ENCODE peak calls at places on chromosomes 13 and 19, in five cellular contexts. Z is A549, C is stomach, O is PC-3, P is IMR-90. R is an unnamed sample.

GRCh38 chr13:109945206-109945960 is 159.0 kb upstream of the IRS2 start:
- DNase-seq in Z (no peak), C (no peak), O (peak), P (peak), R (peak)

GRCh38 chr19:41935781-41936415 is 7.6 kb upstream of the ERFL start:
- DNase-seq in Z (no peak), C (no peak), O (no peak), P (no peak), R (no peak)

GRCh38 chr19:39155114-39155700 is 29.6 kb downstream of the PAK4 start:
- DNase-seq in Z (no peak), C (no peak), O (no peak), P (no peak), R (no peak)

GRCh38 chr13:106533940-106534843 is 1.3 kb downstream of the EFNB2 start:
- DNase-seq in Z (no peak), C (peak), O (peak), P (peak), R (no peak)

GRCh38 chr19:18322318-18322758 is 538 bp downstream of the LSM4 start:
- DNase-seq in Z (peak), C (peak), O (peak), P (peak), R (no peak)

GRCh38 chr19:57559008-57559403 is 657 bp downstream of the ZNF550 start:
- DNase-seq in Z (peak), C (no peak), O (peak), P (no peak), R (no peak)

GRCh38 chr19:19223636-19224035 is 11.9 kb downstream of the NCAN start:
- DNase-seq in Z (no peak), C (no peak), O (no peak), P (no peak), R (no peak)

GRCh38 chr19:45468159-45468651 is 409 bp downstream of the FOSB start:
- DNase-seq in Z (no peak), C (peak), O (no peak), P (no peak), R (no peak)

GRCh38 chr13:91196958-91197357 is 150.5 kb upstream of the MIR17HG start:
- DNase-seq in Z (no peak), C (no peak), O (no peak), P (no peak), R (no peak)

GRCh38 chr19:37401078-37401477 is 30.2 kb downstream of the ZNF527 start:
- DNase-seq in Z (no peak), C (no peak), O (no peak), P (no peak), R (no peak)

GRCh38 chr13:50779443-50780200 is 63.9 kb downstream of the DLEU7 start:
- DNase-seq in Z (no peak), C (no peak), O (no peak), P (no peak), R (no peak)

GRCh38 chr13:87130401-87130800 is 540.8 kb upstream of the SLITRK5 start:
- DNase-seq in Z (no peak), C (no peak), O (no peak), P (no peak), R (no peak)

GRCh38 chr19:6534451-6535093 is 3.7 kb downstream of the TNFSF9 start:
- DNase-seq in Z (no peak), C (no peak), O (no peak), P (no peak), R (no peak)

GRCh38 chr19:52270266-52270885 is 989 bp downstream of the ZNF766 start:
- DNase-seq in Z (peak), C (no peak), O (no peak), P (peak), R (no peak)

GRCh38 chr13:113400621-113401451 is 36.9 kb upstream of the GRTP1 start:
- DNase-seq in Z (no peak), C (no peak), O (no peak), P (no peak), R (no peak)

GRCh38 chr13:94825507-94825906 is 113.2 kb upstream of the SOX21 start:
- DNase-seq in Z (no peak), C (peak), O (no peak), P (no peak), R (no peak)

GRCh38 chr13:113350065-113350937 is 13.6 kb downstream of the GRTP1 start:
- DNase-seq in Z (no peak), C (no peak), O (no peak), P (no peak), R (no peak)

GRCh38 chr19:43148233-43148632 is 38.1 kb downstream of the PSG5 start:
- DNase-seq in Z (no peak), C (no peak), O (peak), P (peak), R (peak)

GRCh38 chr19:45526143-45526542 is 18.9 kb downstream of the VASP start:
- DNase-seq in Z (peak), C (peak), O (peak), P (peak), R (no peak)

GRCh38 chr13:77480071-77480470 is 55.4 kb upstream of the SCEL start:
- DNase-seq in Z (no peak), C (no peak), O (no peak), P (no peak), R (no peak)

GRCh38 chr13:41058229-41059070 is 2.9 kb upstream of the WBP4 start:
- DNase-seq in Z (no peak), C (no peak), O (no peak), P (peak), R (no peak)

GRCh38 chr19:55678121-55678671 is 3.2 kb downstream of the EPN1 start:
- DNase-seq in Z (no peak), C (peak), O (no peak), P (no peak), R (no peak)

GRCh38 chr13:28425796-28426195 is 69.1 kb downstream of the FLT1 start:
- DNase-seq in Z (no peak), C (no peak), O (no peak), P (peak), R (no peak)

GRCh38 chr13:97287047-97287383 is 64.9 kb downstream of the MBNL2 start:
- DNase-seq in Z (no peak), C (no peak), O (no peak), P (no peak), R (no peak)

GRCh38 chr13:99301056-99301838 is 6.0 kb downstream of the GPR183 start:
- DNase-seq in Z (no peak), C (no peak), O (no peak), P (no peak), R (no peak)

GRCh38 chr13:113672002-113672651 is 5.1 kb downstream of the GRK1 start:
- DNase-seq in Z (no peak), C (no peak), O (no peak), P (no peak), R (no peak)

GRCh38 chr13:94195715-94196114 is 283.8 kb downstream of the DCT start:
- DNase-seq in Z (no peak), C (no peak), O (peak), P (peak), R (peak)

GRCh38 chr19:19191920-19192882 is at the start of the genes BORCS8 and RFXANK:
- DNase-seq in Z (peak), C (peak), O (peak), P (peak), R (peak)

GRCh38 chr19:54449701-54450069 is 686 bp downstream of the LENG8 start:
- DNase-seq in Z (no peak), C (no peak), O (no peak), P (peak), R (no peak)

GRCh38 chr19:38045554-38046253 is 138.7 kb downstream of the SIPA1L3 start:
- DNase-seq in Z (no peak), C (no peak), O (no peak), P (no peak), R (no peak)

GRCh38 chr13:112849500-112849899 is 119.5 kb upstream of the MCF2L start:
- DNase-seq in Z (no peak), C (no peak), O (peak), P (peak), R (no peak)

GRCh38 chr19:12984683-12985048 is 10.6 kb upstream of the NFIX start:
- DNase-seq in Z (no peak), C (no peak), O (no peak), P (no peak), R (no peak)

GRCh38 chr19:18282021-18282787 is 782 bp upstream of the JUND start:
- DNase-seq in Z (no peak), C (no peak), O (peak), P (no peak), R (no peak)

GRCh38 chr13:94620286-94620896 is 18.7 kb downstream of the GPR180 start:
- DNase-seq in Z (peak), C (no peak), O (peak), P (peak), R (no peak)

GRCh38 chr13:31538067-31539042 is 201.0 kb upstream of the RXFP2 start:
- DNase-seq in Z (no peak), C (peak), O (peak), P (peak), R (no peak)

GRCh38 chr13:43573361-43573740 is 213.4 kb downstream of the ENOX1 start:
- DNase-seq in Z (no peak), C (no peak), O (peak), P (no peak), R (no peak)

DNA sequence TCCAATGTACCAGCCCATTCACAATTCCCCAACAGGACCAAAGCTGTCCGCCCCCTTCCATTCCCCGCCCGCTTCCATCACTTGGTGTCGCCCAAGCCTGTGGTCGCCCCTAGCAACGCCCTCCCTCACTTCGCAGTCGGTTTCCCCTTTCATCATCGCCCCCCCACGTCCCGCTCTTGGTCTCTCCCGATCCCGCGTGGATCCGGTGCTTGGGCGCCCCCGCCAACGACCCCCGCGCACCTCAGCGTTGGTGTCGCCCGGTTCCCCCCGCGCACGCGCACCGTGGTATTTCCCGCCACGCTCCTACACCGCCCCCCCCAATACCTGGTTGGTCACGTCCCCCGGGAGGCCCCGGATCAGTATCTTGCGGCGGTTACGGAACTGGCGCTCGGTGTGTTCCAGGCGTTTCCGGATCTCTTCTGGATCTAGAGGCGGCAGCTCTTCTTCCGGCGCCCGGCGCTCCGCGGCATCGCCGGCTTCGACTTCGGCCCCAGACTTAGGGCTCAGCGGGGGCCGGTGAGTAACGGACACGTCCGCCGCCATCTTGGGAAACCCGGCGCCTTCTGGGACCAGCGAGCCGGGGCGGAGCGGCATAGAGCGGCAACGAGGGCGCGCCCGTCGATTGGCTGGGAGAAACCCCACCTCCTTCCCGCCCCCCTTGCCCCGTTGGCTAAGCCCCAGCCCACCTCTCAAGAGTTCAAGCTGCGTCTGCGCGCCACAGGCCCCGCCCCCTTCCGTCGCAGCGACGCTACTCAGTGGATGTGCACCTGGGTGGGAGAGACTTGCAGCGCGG is at the start of gene RAVER1:
- DNase-seq in Z (peak), C (peak), O (peak), P (peak), R (peak)
- TF ChIP-seq CTCF in Z (no peak), C (no peak), O (no peak), P (no peak), R (no peak)

GRCh38 chr19:7869910-7870511 is 4.2 kb downstream of the PRR36 start:
- DNase-seq in Z (no peak), C (peak), O (peak), P (peak), R (no peak)
- H3K4me3 ChIP-seq in Z (peak), C (peak), O (peak), P (peak), R (peak)

DNA sequence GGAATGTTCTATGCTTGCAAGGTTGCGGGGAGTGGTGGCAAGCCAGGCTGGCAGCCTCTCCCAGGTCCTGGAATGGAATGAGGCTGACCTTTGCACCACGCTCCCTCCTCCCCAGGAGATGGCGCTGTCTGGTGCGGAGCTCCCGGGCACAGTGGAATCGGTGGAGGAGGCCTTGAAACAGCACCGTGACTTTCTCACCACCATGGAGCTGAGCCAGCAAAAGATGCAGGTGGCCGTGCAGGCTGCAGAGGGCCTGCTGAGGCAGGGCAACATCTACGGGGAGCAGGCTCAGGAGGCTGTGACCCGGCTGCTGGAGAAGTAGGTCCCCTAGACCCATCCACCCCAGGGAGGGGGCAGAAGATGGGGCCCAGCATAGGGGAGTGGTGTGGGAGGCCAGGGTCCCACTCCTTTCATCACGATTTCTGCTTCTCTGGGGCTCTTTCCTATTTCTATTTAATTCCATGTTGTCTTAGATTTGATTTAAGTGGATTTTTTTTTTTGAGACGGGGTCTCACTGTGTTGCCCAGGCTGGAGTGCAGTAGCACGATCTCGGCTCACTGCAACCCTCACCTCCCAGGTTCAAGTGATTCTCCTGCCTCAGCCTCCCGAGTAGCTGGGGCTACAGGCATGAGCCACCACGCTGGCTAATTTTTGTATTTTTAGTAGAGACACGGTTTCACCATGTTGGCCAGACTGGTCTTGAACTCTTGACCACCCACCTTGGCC is 53.2 kb upstream of the SHKBP1 start:
- DNase-seq in Z (peak), C (peak), O (peak), P (peak), R (no peak)
- TF ChIP-seq CTCF in Z (peak), C (peak), O (peak), P (peak), R (peak)

GRCh38 chr13:38687246-38688229 is 661 bp downstream of the FREM2 start:
- DNase-seq in Z (no peak), C (no peak), O (no peak), P (no peak), R (no peak)

GRCh38 chr13:38688674-38689073 is 1.8 kb downstream of the FREM2 start:
- DNase-seq in Z (no peak), C (no peak), O (no peak), P (no peak), R (no peak)

GRCh38 chr13:38684714-38685113 is 2.2 kb upstream of the FREM2 start:
- DNase-seq in Z (no peak), C (no peak), O (no peak), P (no peak), R (no peak)

GRCh38 chr13:38685974-38686571 is 804 bp upstream of the FREM2 start:
- DNase-seq in Z (no peak), C (no peak), O (peak), P (no peak), R (no peak)

GRCh38 chr13:38686635-38687245 is at the start of gene FREM2:
- DNase-seq in Z (peak), C (peak), O (peak), P (no peak), R (no peak)
- H3K4me3 ChIP-seq in Z (peak), C (peak), O (peak), P (no peak), R (no peak)

DNA sequence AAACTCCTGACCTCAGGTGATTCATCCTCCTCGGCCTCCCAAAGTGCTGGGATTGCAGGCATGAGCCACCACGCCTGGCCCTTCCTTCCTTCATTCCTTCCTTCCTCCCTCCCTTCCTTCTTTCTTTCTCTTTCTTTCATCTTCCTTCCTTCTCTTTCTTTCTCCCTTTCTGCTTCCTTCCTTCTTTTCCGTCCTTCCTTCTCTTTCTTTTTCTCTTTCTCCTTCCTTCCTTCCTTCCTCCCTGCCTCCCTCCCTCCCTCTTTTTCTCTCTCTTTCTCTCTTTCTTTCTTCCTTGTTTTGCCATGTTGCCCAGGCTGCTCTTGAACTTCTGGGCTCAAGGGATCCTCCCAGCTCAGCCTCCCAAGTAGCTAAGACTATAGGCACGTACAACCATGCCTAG is 36.5 kb upstream of the MUC16 start:
- DNase-seq in Z (no peak), C (no peak), O (no peak), P (no peak), R (no peak)
- TF ChIP-seq CTCF in Z (no peak), C (no peak), O (no peak), P (no peak), R (no peak)

GRCh38 chr19:2856457-2857055 is 10.6 kb upstream of the ZNF556 start:
- DNase-seq in Z (no peak), C (no peak), O (no peak), P (no peak), R (no peak)

GRCh38 chr19:2850256-2850925 is 9.1 kb downstream of the ZNF555 start:
- DNase-seq in Z (no peak), C (no peak), O (no peak), P (no peak), R (no peak)

GRCh38 chr19:2854849-2855248 is 12.3 kb upstream of the ZNF556 start:
- DNase-seq in Z (no peak), C (no peak), O (no peak), P (no peak), R (no peak)

GRCh38 chr19:2852598-2852997 is 11.3 kb downstream of the ZNF555 start:
- DNase-seq in Z (no peak), C (no peak), O (no peak), P (no peak), R (no peak)

GRCh38 chr19:2853015-2853606 is 11.8 kb downstream of the ZNF555 start:
- DNase-seq in Z (no peak), C (no peak), O (no peak), P (no peak), R (no peak)
- H3K4me3 ChIP-seq in Z (no peak), C (no peak), O (no peak), P (no peak), R (no peak)

DNA sequence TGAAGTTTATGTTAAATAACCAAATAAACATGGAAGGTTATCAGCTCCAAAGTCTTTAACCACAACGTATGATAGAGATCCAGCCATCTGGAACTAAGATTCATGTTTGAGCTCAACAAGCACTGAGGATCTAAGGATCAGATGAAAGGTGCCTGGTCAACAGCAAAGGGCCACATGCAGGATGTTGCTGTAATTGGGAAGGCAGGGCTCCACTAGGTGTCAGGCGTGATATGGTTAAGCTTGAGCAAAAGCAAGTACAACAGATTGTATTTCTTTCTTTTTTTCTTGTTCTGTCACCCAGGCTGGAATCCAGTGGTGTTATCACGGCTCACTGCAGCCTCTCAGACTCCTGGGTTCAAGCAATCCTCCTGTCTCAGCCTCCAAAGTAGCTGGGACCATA is 12.0 kb downstream of the EBPL start:
- DNase-seq in Z (no peak), C (peak), O (no peak), P (peak), R (no peak)
- TF ChIP-seq CTCF in Z (peak), C (peak), O (peak), P (peak), R (peak)

DNA sequence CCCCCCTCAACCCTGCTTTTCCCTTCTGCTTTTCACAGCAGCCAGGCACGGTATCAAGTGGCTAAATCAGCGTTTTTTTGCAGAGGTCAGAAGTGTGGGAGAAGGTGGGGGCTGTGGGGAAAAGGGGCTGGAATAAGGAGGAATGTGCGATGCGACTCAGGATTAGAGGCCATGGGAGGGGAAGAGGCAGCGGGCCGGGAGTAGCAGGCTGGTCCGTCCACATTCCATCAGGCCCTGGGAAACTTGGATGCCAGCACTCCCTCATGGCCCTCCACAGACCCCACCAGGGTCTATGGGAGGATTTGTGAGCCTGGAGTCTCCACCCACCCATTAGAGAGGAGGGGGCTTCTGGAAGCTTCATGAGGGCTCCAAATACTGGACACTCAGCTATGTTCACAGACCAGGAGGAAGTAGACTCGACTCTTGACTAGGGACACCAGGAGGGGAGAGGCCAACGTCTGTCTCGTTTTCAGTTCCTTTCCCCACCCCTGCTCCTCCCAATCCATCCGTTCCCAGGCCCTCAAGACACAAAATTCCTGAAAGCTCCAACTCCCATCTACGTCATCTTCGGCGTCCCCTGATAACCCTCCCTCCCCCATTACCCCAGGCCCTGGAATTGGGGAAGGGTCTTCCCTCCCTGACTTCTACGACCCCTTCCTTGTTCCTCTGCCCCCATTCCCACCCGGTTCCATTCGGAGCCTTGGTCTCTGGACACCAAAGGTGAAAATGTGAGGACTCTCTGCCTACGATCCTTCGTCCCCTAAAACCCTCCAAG is 3.3 kb upstream of the KCNC3 start:
- DNase-seq in Z (no peak), C (no peak), O (peak), P (no peak), R (no peak)
- H3K4me3 ChIP-seq in Z (peak), C (peak), O (no peak), P (no peak), R (no peak)

GRCh38 chr19:4636151-4636717 is 3.1 kb upstream of the TNFAIP8L1 start:
- DNase-seq in Z (peak), C (peak), O (peak), P (peak), R (no peak)
- TF ChIP-seq CTCF in Z (peak), C (peak), O (peak), P (peak), R (peak)